ENCODE peak calls at places on chromosomes 3 and 15, in nine cellular contexts. One of them, this sample, is unnamed.

GRCh38 chr3:138412821-138413531 is 21.4 kb upstream of the ESYT3 start:
- DNase-seq in RWPE1: no peak
- DNase-seq in HFFc6: peak
- DNase-seq in ascending aorta: no peak
- DNase-seq in lower leg skin: no peak
- DNase-seq in mucosa of descending colon: no peak
- DNase-seq in GM10248: no peak
- DNase-seq in sigmoid colon: no peak
- DNase-seq in hepatocyte: no peak
- DNase-seq in this sample: no peak

GRCh38 chr3:68919000-68919399 is 13.3 kb downstream of the TAFA4 start:
- DNase-seq in RWPE1: no peak
- DNase-seq in HFFc6: peak
- DNase-seq in ascending aorta: no peak
- DNase-seq in lower leg skin: no peak
- DNase-seq in mucosa of descending colon: no peak
- DNase-seq in GM10248: no peak
- DNase-seq in sigmoid colon: no peak
- DNase-seq in hepatocyte: peak
- DNase-seq in this sample: peak

GRCh38 chr3:175208316-175208715 is 349.2 kb downstream of the NAALADL2 start:
- DNase-seq in RWPE1: no peak
- DNase-seq in HFFc6: peak
- DNase-seq in ascending aorta: no peak
- DNase-seq in lower leg skin: no peak
- DNase-seq in mucosa of descending colon: no peak
- DNase-seq in GM10248: no peak
- DNase-seq in sigmoid colon: no peak
- DNase-seq in hepatocyte: no peak
- DNase-seq in this sample: no peak

GRCh38 chr3:13007251-13007941 is 65.8 kb downstream of the IQSEC1 start:
- DNase-seq in RWPE1: no peak
- DNase-seq in HFFc6: no peak
- DNase-seq in ascending aorta: no peak
- DNase-seq in lower leg skin: no peak
- DNase-seq in mucosa of descending colon: peak
- DNase-seq in GM10248: no peak
- DNase-seq in sigmoid colon: peak
- DNase-seq in hepatocyte: no peak
- DNase-seq in this sample: no peak

GRCh38 chr3:45473841-45474240 is 85.5 kb downstream of the LARS2 start:
- DNase-seq in RWPE1: no peak
- DNase-seq in HFFc6: peak
- DNase-seq in ascending aorta: no peak
- DNase-seq in lower leg skin: no peak
- DNase-seq in mucosa of descending colon: no peak
- DNase-seq in GM10248: no peak
- DNase-seq in sigmoid colon: peak
- DNase-seq in hepatocyte: no peak
- DNase-seq in this sample: peak

GRCh38 chr3:72628065-72628464 is 220.2 kb downstream of the SHQ1 start:
- DNase-seq in RWPE1: peak
- DNase-seq in HFFc6: no peak
- DNase-seq in ascending aorta: no peak
- DNase-seq in lower leg skin: peak
- DNase-seq in mucosa of descending colon: no peak
- DNase-seq in GM10248: no peak
- DNase-seq in sigmoid colon: no peak
- DNase-seq in hepatocyte: peak
- DNase-seq in this sample: no peak

GRCh38 chr15:25052191-25052999 is 97.6 kb downstream of the SNRPN start:
- DNase-seq in RWPE1: no peak
- DNase-seq in HFFc6: no peak
- DNase-seq in ascending aorta: peak
- DNase-seq in lower leg skin: no peak
- DNase-seq in mucosa of descending colon: no peak
- DNase-seq in GM10248: no peak
- DNase-seq in sigmoid colon: peak
- DNase-seq in hepatocyte: no peak
- DNase-seq in this sample: no peak

GRCh38 chr3:139295040-139295439 is 48.8 kb upstream of the MRPS22 start:
- DNase-seq in RWPE1: no peak
- DNase-seq in HFFc6: no peak
- DNase-seq in ascending aorta: no peak
- DNase-seq in lower leg skin: no peak
- DNase-seq in mucosa of descending colon: no peak
- DNase-seq in GM10248: no peak
- DNase-seq in sigmoid colon: no peak
- DNase-seq in hepatocyte: no peak
- DNase-seq in this sample: no peak

GRCh38 chr3:49534581-49535495 is 19.4 kb upstream of the BSN start:
- DNase-seq in RWPE1: no peak
- DNase-seq in HFFc6: no peak
- DNase-seq in ascending aorta: no peak
- DNase-seq in lower leg skin: no peak
- DNase-seq in mucosa of descending colon: no peak
- DNase-seq in GM10248: no peak
- DNase-seq in sigmoid colon: no peak
- DNase-seq in hepatocyte: peak
- DNase-seq in this sample: no peak

GRCh38 chr3:134462236-134463059 is 23.3 kb downstream of the ANAPC13 start:
- DNase-seq in RWPE1: no peak
- DNase-seq in HFFc6: peak
- DNase-seq in ascending aorta: no peak
- DNase-seq in lower leg skin: no peak
- DNase-seq in mucosa of descending colon: no peak
- DNase-seq in GM10248: no peak
- DNase-seq in sigmoid colon: no peak
- DNase-seq in hepatocyte: no peak
- DNase-seq in this sample: no peak

GRCh38 chr3:124315215-124316033 is 323.5 kb upstream of the ROPN1 start:
- DNase-seq in RWPE1: peak
- DNase-seq in HFFc6: peak
- DNase-seq in ascending aorta: peak
- DNase-seq in lower leg skin: no peak
- DNase-seq in mucosa of descending colon: no peak
- DNase-seq in GM10248: no peak
- DNase-seq in sigmoid colon: no peak
- DNase-seq in hepatocyte: peak
- DNase-seq in this sample: no peak

GRCh38 chr3:3806092-3806491 is 6.9 kb downstream of the LRRN1 start:
- DNase-seq in RWPE1: no peak
- DNase-seq in HFFc6: no peak
- DNase-seq in ascending aorta: no peak
- DNase-seq in lower leg skin: no peak
- DNase-seq in mucosa of descending colon: no peak
- DNase-seq in GM10248: no peak
- DNase-seq in sigmoid colon: no peak
- DNase-seq in hepatocyte: no peak
- DNase-seq in this sample: no peak

GRCh38 chr3:64717872-64718613 is 30.2 kb upstream of the ADAMTS9 start:
- DNase-seq in RWPE1: no peak
- DNase-seq in HFFc6: no peak
- DNase-seq in ascending aorta: no peak
- DNase-seq in lower leg skin: no peak
- DNase-seq in mucosa of descending colon: no peak
- DNase-seq in GM10248: no peak
- DNase-seq in sigmoid colon: no peak
- DNase-seq in hepatocyte: no peak
- DNase-seq in this sample: no peak

GRCh38 chr3:4575413-4575812 is 82.3 kb downstream of the ITPR1 start:
- DNase-seq in RWPE1: no peak
- DNase-seq in HFFc6: no peak
- DNase-seq in ascending aorta: no peak
- DNase-seq in lower leg skin: no peak
- DNase-seq in mucosa of descending colon: no peak
- DNase-seq in GM10248: no peak
- DNase-seq in sigmoid colon: no peak
- DNase-seq in hepatocyte: no peak
- DNase-seq in this sample: no peak

GRCh38 chr15:22887157-22887951 is 48.9 kb downstream of the NIPA2 start:
- DNase-seq in RWPE1: peak
- DNase-seq in HFFc6: peak
- DNase-seq in ascending aorta: no peak
- DNase-seq in lower leg skin: peak
- DNase-seq in mucosa of descending colon: peak
- DNase-seq in GM10248: no peak
- DNase-seq in sigmoid colon: no peak
- DNase-seq in hepatocyte: peak
- DNase-seq in this sample: no peak

GRCh38 chr3:187713504-187713903 is 11.1 kb upstream of the RTP2 start:
- DNase-seq in RWPE1: no peak
- DNase-seq in HFFc6: peak
- DNase-seq in ascending aorta: no peak
- DNase-seq in lower leg skin: no peak
- DNase-seq in mucosa of descending colon: no peak
- DNase-seq in GM10248: no peak
- DNase-seq in sigmoid colon: no peak
- DNase-seq in hepatocyte: no peak
- DNase-seq in this sample: peak

GRCh38 chr3:133475245-133476010 is 75.6 kb downstream of the BFSP2 start:
- DNase-seq in RWPE1: no peak
- DNase-seq in HFFc6: no peak
- DNase-seq in ascending aorta: no peak
- DNase-seq in lower leg skin: no peak
- DNase-seq in mucosa of descending colon: no peak
- DNase-seq in GM10248: peak
- DNase-seq in sigmoid colon: no peak
- DNase-seq in hepatocyte: peak
- DNase-seq in this sample: peak

GRCh38 chr15:39770748-39771689 is 11.6 kb downstream of the FSIP1 start:
- DNase-seq in RWPE1: no peak
- DNase-seq in HFFc6: peak
- DNase-seq in ascending aorta: no peak
- DNase-seq in lower leg skin: no peak
- DNase-seq in mucosa of descending colon: no peak
- DNase-seq in GM10248: no peak
- DNase-seq in sigmoid colon: peak
- DNase-seq in hepatocyte: no peak
- DNase-seq in this sample: no peak

GRCh38 chr15:39767921-39768320 is 14.7 kb downstream of the FSIP1 start:
- DNase-seq in RWPE1: no peak
- DNase-seq in HFFc6: no peak
- DNase-seq in ascending aorta: no peak
- DNase-seq in lower leg skin: no peak
- DNase-seq in mucosa of descending colon: no peak
- DNase-seq in GM10248: no peak
- DNase-seq in sigmoid colon: no peak
- DNase-seq in hepatocyte: no peak
- DNase-seq in this sample: no peak
- TF ChIP-seq CTCF in RWPE1: no peak
- TF ChIP-seq CTCF in HFFc6: peak
- TF ChIP-seq CTCF in ascending aorta: no peak
- TF ChIP-seq CTCF in lower leg skin: no peak
- TF ChIP-seq CTCF in mucosa of descending colon: no peak
- TF ChIP-seq CTCF in GM10248: no peak
- TF ChIP-seq CTCF in sigmoid colon: no peak
- TF ChIP-seq CTCF in hepatocyte: no peak
- TF ChIP-seq CTCF in this sample: no peak

DNA sequence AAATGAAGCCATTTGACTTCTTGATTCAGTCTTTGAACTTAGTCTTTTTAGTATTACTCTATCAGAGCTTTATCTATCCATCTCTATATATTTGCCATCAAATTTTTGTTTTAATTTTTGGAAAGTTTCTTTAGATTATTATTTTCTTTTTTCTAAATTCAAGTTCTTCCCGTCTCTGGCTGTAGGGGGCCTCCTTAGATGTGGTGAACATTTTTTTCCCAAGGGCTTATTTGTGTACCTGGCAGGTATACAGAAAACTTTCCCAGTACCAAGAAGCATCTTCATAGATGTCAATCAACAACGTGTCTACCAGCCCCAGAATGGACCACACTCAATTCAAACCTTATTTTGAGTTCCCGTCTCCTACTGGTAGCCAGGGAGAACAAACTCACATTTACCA is 486.8 kb upstream of the CNTN4 start:
- DNase-seq in RWPE1: no peak
- DNase-seq in HFFc6: no peak
- DNase-seq in ascending aorta: no peak
- DNase-seq in lower leg skin: no peak
- DNase-seq in mucosa of descending colon: no peak
- DNase-seq in GM10248: no peak
- DNase-seq in sigmoid colon: no peak
- DNase-seq in hepatocyte: no peak
- DNase-seq in this sample: no peak
- TF ChIP-seq CTCF in RWPE1: no peak
- TF ChIP-seq CTCF in HFFc6: peak
- TF ChIP-seq CTCF in ascending aorta: no peak
- TF ChIP-seq CTCF in lower leg skin: no peak
- TF ChIP-seq CTCF in mucosa of descending colon: no peak
- TF ChIP-seq CTCF in GM10248: no peak
- TF ChIP-seq CTCF in sigmoid colon: no peak
- TF ChIP-seq CTCF in hepatocyte: peak
- TF ChIP-seq CTCF in this sample: no peak

GRCh38 chr3:180630360-180630759 is 28.4 kb downstream of the TTC14 start:
- DNase-seq in RWPE1: no peak
- DNase-seq in HFFc6: no peak
- DNase-seq in ascending aorta: no peak
- DNase-seq in lower leg skin: no peak
- DNase-seq in mucosa of descending colon: no peak
- DNase-seq in GM10248: no peak
- DNase-seq in sigmoid colon: no peak
- DNase-seq in hepatocyte: no peak
- DNase-seq in this sample: no peak

GRCh38 chr3:180631317-180631716 is 29.4 kb downstream of the TTC14 start:
- DNase-seq in RWPE1: no peak
- DNase-seq in HFFc6: no peak
- DNase-seq in ascending aorta: no peak
- DNase-seq in lower leg skin: no peak
- DNase-seq in mucosa of descending colon: no peak
- DNase-seq in GM10248: no peak
- DNase-seq in sigmoid colon: no peak
- DNase-seq in hepatocyte: no peak
- DNase-seq in this sample: no peak

DNA sequence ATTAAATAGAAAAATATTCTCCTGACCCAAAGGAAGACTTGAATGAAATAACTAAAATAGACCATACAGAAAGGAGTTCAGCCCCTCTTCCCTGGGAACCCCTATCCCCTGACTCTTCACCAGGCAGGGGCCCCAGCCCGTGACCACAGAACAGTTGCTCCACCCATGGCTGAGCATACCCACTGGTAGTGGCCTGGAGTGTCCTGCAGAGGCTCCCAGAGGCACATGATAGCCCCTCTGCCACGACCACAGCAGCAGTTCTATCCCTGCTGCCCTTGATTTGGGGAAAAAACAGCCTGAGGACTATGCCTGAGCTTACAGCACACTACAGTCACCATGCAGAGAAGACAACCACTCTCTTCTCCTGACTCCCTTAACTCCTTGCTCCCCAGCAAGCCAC is 31.8 kb downstream of the TTC14 start:
- DNase-seq in RWPE1: no peak
- DNase-seq in HFFc6: no peak
- DNase-seq in ascending aorta: no peak
- DNase-seq in lower leg skin: no peak
- DNase-seq in mucosa of descending colon: no peak
- DNase-seq in GM10248: no peak
- DNase-seq in sigmoid colon: no peak
- DNase-seq in hepatocyte: no peak
- DNase-seq in this sample: peak
- TF ChIP-seq CTCF in RWPE1: no peak
- TF ChIP-seq CTCF in HFFc6: no peak
- TF ChIP-seq CTCF in ascending aorta: no peak
- TF ChIP-seq CTCF in lower leg skin: no peak
- TF ChIP-seq CTCF in mucosa of descending colon: no peak
- TF ChIP-seq CTCF in GM10248: no peak
- TF ChIP-seq CTCF in sigmoid colon: no peak
- TF ChIP-seq CTCF in hepatocyte: no peak
- TF ChIP-seq CTCF in this sample: peak

GRCh38 chr3:182490601-182491485 is 302.5 kb upstream of the ATP11B start:
- DNase-seq in RWPE1: peak
- DNase-seq in HFFc6: no peak
- DNase-seq in ascending aorta: no peak
- DNase-seq in lower leg skin: no peak
- DNase-seq in mucosa of descending colon: peak
- DNase-seq in GM10248: no peak
- DNase-seq in sigmoid colon: no peak
- DNase-seq in hepatocyte: peak
- DNase-seq in this sample: peak
- TF ChIP-seq CTCF in RWPE1: peak
- TF ChIP-seq CTCF in HFFc6: peak
- TF ChIP-seq CTCF in ascending aorta: no peak
- TF ChIP-seq CTCF in lower leg skin: no peak
- TF ChIP-seq CTCF in mucosa of descending colon: no peak
- TF ChIP-seq CTCF in GM10248: no peak
- TF ChIP-seq CTCF in sigmoid colon: no peak
- TF ChIP-seq CTCF in hepatocyte: peak
- TF ChIP-seq CTCF in this sample: peak

This sample was measured in GM12865.